ENCODE peak calls at places on chromosomes 3 and 15, in ten cellular contexts. E is Panc1; I is fibroblast of the aortic adventitia; Y is mucosa of descending colon; X is effector memory CD4-positive, alpha-beta T cell; T is uterus; W is neural progenitor cell; B is heart left ventricle; Z is fibroblast of mammary gland; F is WERI-Rb-1. V is an unnamed sample.

GRCh38 chr3:126496894-126497850 is 20.4 kb downstream of the UROC1 start:
- DNase-seq in W (no peak), T (no peak), Z (no peak), E (no peak), B (no peak), X (no peak), Y (no peak), I (no peak), F (no peak), V (no peak)

GRCh38 chr15:63860161-63860954 is 26.6 kb upstream of the HERC1 start:
- DNase-seq in E (no peak), T (no peak), B (no peak), X (peak; percentile 24), Y (peak; percentile 18), Z (no peak), W (no peak), F (no peak), I (no peak), V (no peak)

GRCh38 chr3:127264292-127264691 is 23.6 kb downstream of the PRR20G start:
- DNase-seq in I (peak; percentile 24), B (no peak), F (no peak), T (no peak), E (no peak), W (no peak), Z (peak; percentile 10), X (no peak), Y (no peak), V (no peak)

GRCh38 chr3:116179091-116179490 is 266.2 kb downstream of the LSAMP start:
- DNase-seq in F (no peak), X (no peak), T (no peak), E (no peak), W (no peak), Y (no peak), Z (peak; percentile 74), I (peak; percentile 10), B (no peak), V (no peak)

GRCh38 chr3:43389388-43390254 is 103.3 kb downstream of the SNRK start:
- DNase-seq in T (peak; percentile 55), X (peak; percentile 63), I (peak; percentile 69), W (no peak), E (peak; percentile 54), Y (peak; percentile 46), F (no peak), Z (peak; percentile 81), B (peak; percentile 58), V (no peak)

GRCh38 chr15:74233864-74234597 is 2.1 kb upstream of the CCDC33 start:
- DNase-seq in W (no peak), B (no peak), F (no peak), E (no peak), Y (no peak), X (no peak), Z (no peak), T (no peak), I (peak; percentile 14), V (no peak)

GRCh38 chr15:84647726-84648125 is 6.4 kb downstream of the WDR73 start:
- DNase-seq in Y (no peak), F (no peak), T (no peak), E (no peak), X (no peak), Z (no peak), I (no peak), B (no peak), W (no peak), V (no peak)

GRCh38 chr3:141326123-141326522 is 42.2 kb upstream of the ZBTB38 start:
- DNase-seq in F (no peak), Y (peak; percentile 72), X (no peak), E (no peak), T (no peak), Z (no peak), I (no peak), W (no peak), B (no peak), V (no peak)

DNA sequence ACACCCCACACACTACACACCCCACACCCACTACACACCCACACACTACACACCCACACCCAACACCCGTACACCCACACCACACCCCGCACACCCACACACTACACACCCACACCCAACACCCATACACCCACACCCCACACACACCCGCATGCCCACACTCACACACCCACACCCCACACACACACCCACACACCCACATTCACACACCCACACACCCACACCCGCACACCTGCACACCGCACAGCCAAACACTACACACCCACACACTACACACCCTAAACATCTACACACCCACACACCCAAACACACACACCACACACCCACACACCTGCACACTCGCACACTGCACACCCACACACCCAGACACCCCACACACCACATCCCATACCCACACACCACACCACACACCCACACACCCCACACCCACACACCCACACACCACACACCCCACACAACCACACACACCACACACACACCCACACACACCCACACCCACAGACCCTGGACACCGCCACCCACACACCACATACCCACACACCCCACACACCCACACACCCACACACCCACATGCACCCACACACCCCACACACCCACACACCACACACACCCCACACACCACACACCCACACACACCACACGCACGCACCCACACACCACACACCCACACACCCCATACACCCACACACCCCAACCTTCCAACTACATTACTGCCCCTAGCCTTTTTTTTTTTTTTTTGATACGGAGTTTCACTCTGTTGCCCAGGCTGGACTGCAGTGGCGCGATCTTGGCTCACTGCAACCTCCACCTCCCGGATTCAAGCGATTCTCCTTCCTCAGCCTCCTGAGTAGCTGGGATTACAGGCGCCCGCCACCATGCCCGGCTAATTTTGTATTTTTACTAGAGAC is 16.9 kb downstream of the CEP19 start:
- DNase-seq in Z (no peak), W (no peak), B (no peak), F (no peak), Y (no peak), E (no peak), T (no peak), X (no peak), I (no peak), V (no peak)
- H3K4me3 ChIP-seq in Z (no peak overlapping the region), W (no peak overlapping the region), B (no peak overlapping the region), F (no peak overlapping the region), Y (no peak overlapping the region), E (no peak overlapping the region), T (no peak overlapping the region), X (no peak overlapping the region), I (no peak overlapping the region), V (no peak overlapping the region)

GRCh38 chr3:190321789-190322603 is at the start of gene CLDN1:
- DNase-seq in T (peak; percentile 82), F (peak; percentile 59), B (peak; percentile 76), Z (peak; percentile 64), E (no peak), W (peak; percentile 96), Y (peak; percentile 82), X (peak; percentile 43), I (peak; percentile 69), V (no peak)

GRCh38 chr3:190322604-190323240 is 476 bp upstream of the CLDN1 start:
- DNase-seq in Y (no peak), X (no peak), B (no peak), T (peak; percentile 65), Z (peak; percentile 38), W (no peak), E (no peak), F (no peak), I (no peak), V (no peak)

GRCh38 chr3:190319660-190320059 is 2.6 kb downstream of the CLDN1 start:
- DNase-seq in T (no peak), Y (no peak), I (no peak), W (no peak), E (no peak), F (no peak), B (no peak), Z (no peak), X (no peak), V (no peak)

GRCh38 chr3:190318666-190319065 is 3.6 kb downstream of the CLDN1 start:
- DNase-seq in I (no peak), W (no peak), X (no peak), T (no peak), B (no peak), E (no peak), F (no peak), Z (no peak), Y (no peak), V (no peak)

GRCh38 chr3:190320594-190321362 is 1.5 kb downstream of the CLDN1 start:
- DNase-seq in Y (no peak), I (no peak), E (no peak), F (no peak), X (no peak), W (no peak), B (no peak), T (no peak), Z (no peak), V (no peak)
- H3K4me3 ChIP-seq in Y (no peak overlapping the region), I (no peak overlapping the region), E (peak overlapping the region; percentile 67), F (no peak overlapping the region), X (no peak overlapping the region), W (no peak overlapping the region), B (no peak overlapping the region), T (peak overlapping the region; percentile 63), Z (no peak overlapping the region), V (no peak overlapping the region)

GRCh38 chr3:48562367-48563095 is 1.1 kb downstream of the UCN2 start:
- DNase-seq in Y (no peak), X (no peak), Z (no peak), B (no peak), T (no peak), F (no peak), E (no peak), W (no peak), I (no peak), V (no peak)

GRCh38 chr3:48561045-48561736 is 2.4 kb downstream of the UCN2 start:
- DNase-seq in T (peak; percentile 71), F (peak; percentile 96), I (peak; percentile 35), B (peak; percentile 63), Y (peak; percentile 46), W (peak; percentile 89), X (no peak), Z (peak; percentile 66), E (no peak), V (no peak)

GRCh38 chr3:48558446-48559134 is 2.0 kb upstream of the PFKFB4 start:
- DNase-seq in E (no peak), F (no peak), Z (no peak), Y (no peak), T (no peak), B (peak; percentile 65), W (no peak), I (no peak), X (no peak), V (no peak)

GRCh38 chr3:48563382-48563918 is at the start of gene UCN2:
- DNase-seq in I (peak; percentile 22), X (no peak), B (no peak), F (peak; percentile 54), E (no peak), Z (peak; percentile 48), W (no peak), T (no peak), Y (no peak), V (no peak)

GRCh38 chr3:48560648-48561018 is 2.9 kb downstream of the UCN2 start:
- DNase-seq in Z (no peak), B (peak; percentile 57), E (no peak), F (peak; percentile 86), I (no peak), T (no peak), Y (no peak), W (no peak), X (no peak), V (no peak)
- H3K4me3 ChIP-seq in Z (no peak overlapping the region), B (peak overlapping the region; percentile 4), E (no peak overlapping the region), F (peak overlapping the region; percentile 50), I (no peak overlapping the region), T (peak overlapping the region; percentile 9), Y (no peak overlapping the region), W (peak overlapping the region; percentile 30), X (no peak overlapping the region), V (no peak overlapping the region)

DNA sequence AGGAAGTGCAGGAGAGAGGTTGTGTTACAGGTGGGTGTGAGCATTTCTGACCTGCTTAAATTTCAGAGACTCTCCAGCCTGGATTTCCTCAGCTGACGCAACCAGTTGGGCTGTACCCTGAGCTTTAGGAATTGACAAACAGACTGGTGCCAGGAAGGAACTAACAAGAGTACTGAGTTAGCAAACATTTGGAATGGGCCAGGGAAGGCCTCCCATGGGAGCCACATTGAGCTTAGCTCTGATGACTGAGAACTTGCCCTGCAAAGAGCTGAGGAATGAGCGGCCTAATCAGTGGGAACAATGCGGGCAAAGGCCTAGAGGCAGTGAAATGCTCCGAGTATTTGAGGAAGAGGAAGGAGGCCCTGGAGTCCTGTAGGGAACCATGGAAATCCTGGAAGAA is 254.2 kb downstream of the FEZF2 start:
- DNase-seq in T (no peak), E (no peak), I (no peak), W (no peak), Y (no peak), F (no peak), Z (peak; percentile 26), X (no peak), B (no peak), V (no peak)
- H3K4me3 ChIP-seq in T (no peak overlapping the region), E (no peak overlapping the region), I (no peak overlapping the region), W (no peak overlapping the region), Y (no peak overlapping the region), F (no peak overlapping the region), Z (no peak overlapping the region), X (no peak overlapping the region), B (no peak overlapping the region), V (no peak overlapping the region)